ENCODE peak calls at places on chromosomes 6 and 20, in five cellular contexts. T is tibial nerve, S is left lung, F is HCT116, X is HFFc6. R is an unnamed sample.

GRCh38 chr20:58718729-58719128 is 26.1 kb downstream of the NPEPL1 start:
- DNase-seq in T (no peak), S (peak), F (no peak), X (no peak), R (no peak)

GRCh38 chr20:57374343-57374930 is 16.8 kb upstream of the RBM38 start:
- DNase-seq in T (no peak), S (no peak), F (no peak), X (no peak), R (no peak)

GRCh38 chr20:22686097-22686496 is 101.7 kb upstream of the FOXA2 start:
- DNase-seq in T (no peak), S (no peak), F (peak), X (peak), R (no peak)

GRCh38 chr6:6466967-6467761 is 121.4 kb upstream of the LY86 start:
- DNase-seq in T (no peak), S (no peak), F (no peak), X (no peak), R (no peak)

GRCh38 chr6:27295301-27296079 is 16.6 kb downstream of the POM121L2 start:
- DNase-seq in T (no peak), S (no peak), F (peak), X (peak), R (no peak)

GRCh38 chr6:44540881-44541280 is 153.4 kb downstream of the CDC5L start:
- DNase-seq in T (no peak), S (no peak), F (no peak), X (no peak), R (no peak)

GRCh38 chr6:152636675-152637421 is at the start of gene SYNE1:
- DNase-seq in T (no peak), S (peak), F (no peak), X (no peak), R (peak)

GRCh38 chr6:85388531-85388930 is 61.4 kb upstream of the NT5E start:
- DNase-seq in T (no peak), S (no peak), F (no peak), X (no peak), R (no peak)

GRCh38 chr6:131602913-131603312 is 25.1 kb downstream of the MED23 start:
- DNase-seq in T (no peak), S (no peak), F (no peak), X (peak), R (no peak)

GRCh38 chr6:100719883-100720682 is 161.0 kb downstream of the ASCC3 start:
- DNase-seq in T (no peak), S (no peak), F (peak), X (peak), R (no peak)
- TF ChIP-seq CTCF in T (peak), S (no peak), F (peak), X (peak), R (peak)

DNA sequence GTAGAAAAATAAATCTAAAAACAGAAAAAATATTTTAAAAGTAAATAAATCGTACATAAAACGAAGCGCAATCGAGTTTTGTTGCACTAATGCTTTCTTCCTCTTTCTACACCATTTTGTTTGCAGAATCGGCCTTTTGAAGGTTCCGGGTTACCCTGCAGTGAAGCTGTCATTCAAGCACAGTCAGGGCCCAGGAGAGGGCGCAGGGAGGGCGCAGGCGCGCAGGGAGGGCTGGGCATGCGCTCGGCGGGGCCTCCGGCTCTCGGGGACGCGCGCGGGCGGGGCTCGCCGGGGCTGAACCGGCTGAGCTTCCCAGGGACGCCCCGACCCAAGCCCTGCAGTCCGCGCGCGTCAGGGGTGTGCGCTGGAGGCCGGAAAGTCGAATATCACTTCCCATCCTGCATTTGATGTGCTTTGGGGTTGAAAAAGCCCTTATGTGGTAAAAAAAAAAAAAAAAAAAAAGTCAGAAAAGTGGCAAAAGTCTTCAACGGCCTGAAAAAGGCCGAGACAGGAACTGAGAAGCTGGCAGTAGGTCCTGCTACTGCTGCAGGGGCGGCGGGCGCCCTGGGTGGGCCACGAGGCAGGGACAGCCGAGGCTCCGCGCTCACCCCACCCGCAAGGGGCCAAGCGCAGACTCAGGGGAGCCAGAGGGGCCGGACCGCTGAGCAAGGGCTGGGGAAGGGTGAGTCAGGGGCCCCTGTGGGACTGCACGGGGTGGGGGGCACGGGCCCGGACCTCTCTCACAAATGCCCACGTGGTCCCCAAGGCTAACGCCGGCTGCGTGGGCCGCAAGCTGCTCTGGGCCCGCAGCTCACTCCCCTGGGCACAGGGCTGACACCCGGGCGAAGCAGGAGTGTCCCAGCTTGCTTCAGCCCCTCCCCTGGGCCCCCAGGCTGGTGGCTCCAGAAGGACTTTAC is 40.5 kb downstream of the THBS2 start:
- DNase-seq in T (peak), S (peak), F (peak), X (peak), R (peak)
- TF ChIP-seq CTCF in T (peak), S (no peak), F (no peak), X (peak), R (no peak)

DNA sequence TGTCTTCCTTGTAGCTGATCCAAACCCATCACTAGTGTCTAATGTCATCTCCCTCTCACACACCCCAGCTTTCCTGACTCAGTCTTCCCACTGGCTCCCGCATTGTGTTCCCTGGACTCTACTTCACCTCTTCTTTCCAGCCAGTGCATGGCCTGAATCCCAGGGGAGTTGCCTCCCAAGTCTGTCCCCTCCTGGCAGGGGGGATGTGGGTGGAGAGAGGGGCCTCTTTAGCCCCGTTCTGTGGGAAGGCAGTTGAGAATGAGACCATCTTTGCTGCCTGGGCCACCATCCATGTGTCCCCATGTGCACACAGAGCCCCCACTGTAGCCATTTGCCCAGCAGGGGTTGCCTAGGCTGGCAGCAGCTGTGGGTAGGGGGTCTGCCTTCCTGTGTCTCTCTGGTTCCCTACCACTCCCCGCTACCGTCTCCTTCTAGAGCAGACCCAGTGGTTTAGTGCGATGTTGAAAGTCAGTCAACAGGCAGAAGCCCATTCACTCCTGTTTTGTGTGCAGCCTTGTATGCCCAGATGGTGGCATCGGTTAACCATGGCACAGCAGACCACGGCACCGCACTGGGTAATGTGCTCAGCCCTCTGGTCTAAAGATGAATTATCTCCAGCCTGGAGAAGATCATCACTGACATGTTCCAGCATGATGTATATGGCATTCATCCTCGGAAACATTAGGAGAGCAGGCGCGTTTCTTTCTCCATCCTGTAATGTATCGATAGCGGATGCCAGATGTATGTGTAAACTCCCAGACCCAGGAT is 178.8 kb upstream of the SNX9 start:
- DNase-seq in T (no peak), S (no peak), F (no peak), X (peak), R (no peak)
- TF ChIP-seq CTCF in T (peak), S (no peak), F (peak), X (peak), R (no peak)

DNA sequence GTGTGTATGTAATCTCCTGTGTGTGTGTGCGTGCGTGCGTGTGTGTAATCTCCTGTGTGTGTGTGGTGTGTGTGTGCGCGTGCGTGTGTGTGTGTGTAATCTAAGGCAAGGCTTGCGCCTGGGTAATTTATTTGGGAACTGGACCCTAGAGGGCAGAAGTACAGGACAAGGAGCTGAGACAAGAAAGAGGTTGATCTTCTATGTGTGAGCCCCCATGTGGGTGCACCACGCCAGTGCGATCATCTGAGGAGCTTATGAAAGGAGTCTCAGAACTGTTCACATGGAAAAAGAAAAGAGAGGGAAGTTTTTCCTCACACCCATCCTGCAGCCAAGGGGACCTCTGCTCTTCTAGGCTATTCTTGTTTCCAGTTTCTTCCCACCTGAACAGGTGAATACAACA is 220.1 kb upstream of the GGTLC1 start:
- DNase-seq in T (no peak), S (no peak), F (no peak), X (no peak), R (no peak)
- TF ChIP-seq CTCF in T (no peak), S (no peak), F (no peak), X (no peak), R (no peak)

GRCh38 chr20:62953167-62953838 is 794 bp downstream of the SLC17A9 start:
- DNase-seq in T (no peak), S (peak), F (no peak), X (no peak), R (no peak)
- TF ChIP-seq CTCF in T (no peak), S (no peak), F (no peak), X (no peak), R (no peak)

DNA sequence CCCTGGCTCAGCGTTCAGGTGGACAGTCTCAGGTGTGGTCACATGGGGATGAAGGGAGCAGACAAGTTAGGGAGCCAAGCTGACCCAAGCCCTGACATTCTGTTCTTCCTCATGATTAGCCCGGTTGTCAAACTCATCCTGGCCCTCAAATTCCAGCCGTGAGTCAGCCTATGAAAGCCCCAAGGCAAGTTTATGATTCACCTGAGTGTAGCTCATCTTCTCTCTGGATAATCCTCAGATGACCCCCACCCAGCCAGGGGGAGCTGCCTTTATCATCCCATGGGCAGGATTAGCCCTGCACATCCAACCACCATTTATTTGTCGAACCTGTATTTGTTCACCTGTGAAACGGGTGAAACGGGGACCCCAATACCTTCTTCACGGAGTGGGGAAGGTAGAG is 161.9 kb downstream of the DHX35 start:
- DNase-seq in T (no peak), S (no peak), F (no peak), X (no peak), R (no peak)
- TF ChIP-seq CTCF in T (no peak), S (no peak), F (no peak), X (no peak), R (no peak)

DNA sequence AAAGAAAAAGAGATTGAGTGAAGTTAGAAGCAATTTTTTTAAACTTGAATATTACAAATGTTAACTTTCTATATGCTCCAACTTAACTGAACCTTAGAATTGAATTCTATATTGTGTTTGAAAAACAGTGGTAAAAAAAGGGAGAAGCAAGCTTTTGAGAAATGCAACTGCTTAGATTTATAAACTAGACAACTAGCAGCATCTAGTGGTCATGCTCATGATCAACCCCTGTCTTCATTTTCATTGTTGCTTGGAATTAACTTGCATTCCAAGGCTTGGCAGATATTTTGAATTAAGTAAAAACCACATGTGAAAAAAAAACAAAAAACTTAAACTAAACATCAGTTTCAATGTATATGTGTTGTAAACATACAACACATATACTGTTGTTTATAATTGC is 113.1 kb downstream of the C6orf58 start:
- DNase-seq in T (no peak), S (no peak), F (peak), X (peak), R (no peak)
- TF ChIP-seq CTCF in T (no peak), S (no peak), F (peak), X (peak), R (no peak)